ENCODE peak calls at places on chromosomes 6 and 20, in six cellular contexts. P is PC-9; M is naive thymus-derived CD4-positive, alpha-beta T cell; R is CD4-positive, CD25-positive, alpha-beta regulatory T cell; G is fibroblast of lung; Z is CD8-positive, alpha-beta T cell. X is an unnamed sample.

GRCh38 chr20:35556871-35557270 is 15.0 kb downstream of the ERGIC3 start:
- DNase-seq in R (no peak), M (no peak), G (no peak), P (no peak), Z (no peak), X (no peak)

GRCh38 chr6:20569000-20569610 is 34.8 kb downstream of the CDKAL1 start:
- DNase-seq in R (no peak), M (no peak), Z (no peak), G (peak; percentile 70), P (no peak), X (no peak)

GRCh38 chr6:151147118-151147832 is 92.5 kb upstream of the AKAP12 start:
- DNase-seq in Z (no peak), P (no peak), M (no peak), R (no peak), G (no peak), X (no peak)

GRCh38 chr20:63580796-63581461 is 6.9 kb upstream of the HELZ2 start:
- DNase-seq in Z (peak; percentile 63), P (peak; percentile 75), G (peak; percentile 41), R (peak; percentile 76), M (peak; percentile 52), X (no peak)

GRCh38 chr20:44104807-44105517 is 82.0 kb downstream of the JPH2 start:
- DNase-seq in M (no peak), R (no peak), P (peak; percentile 41), G (peak; percentile 83), Z (no peak), X (no peak)

GRCh38 chr6:26394289-26394688 is 7.8 kb upstream of the BTN3A1 start:
- DNase-seq in R (no peak), G (peak; percentile 79), P (peak; percentile 65), Z (no peak), M (no peak), X (no peak)

GRCh38 chr6:53306819-53307347 is 41.9 kb downstream of the ELOVL5 start:
- DNase-seq in M (peak; percentile 33), R (peak; percentile 13), P (no peak), G (peak; percentile 81), Z (no peak), X (no peak)

GRCh38 chr6:113813207-113813606 is 43.9 kb upstream of the MARCKS start:
- DNase-seq in M (no peak), Z (no peak), R (no peak), P (no peak), G (peak; percentile 98), X (no peak)

GRCh38 chr20:24963672-24964517 is 14.8 kb downstream of the CST7 start:
- DNase-seq in Z (no peak), R (no peak), P (no peak), G (no peak), M (no peak), X (no peak)

GRCh38 chr6:74851598-74851997 is 354.3 kb downstream of the COL12A1 start:
- DNase-seq in P (no peak), R (no peak), M (no peak), Z (no peak), G (peak; percentile 14), X (no peak)

GRCh38 chr6:10136636-10137035 is 278.2 kb downstream of the TFAP2A start:
- DNase-seq in R (no peak), G (no peak), M (no peak), P (no peak), Z (no peak), X (no peak)

GRCh38 chr20:62794007-62794724 is 2.1 kb upstream of the MRGBP start:
- DNase-seq in Z (peak; percentile 94), G (peak; percentile 93), P (peak; percentile 97), M (peak; percentile 100), R (peak; percentile 95), X (peak; percentile 97)

GRCh38 chr6:16803294-16804006 is 42.2 kb upstream of the ATXN1 start:
- DNase-seq in P (no peak), R (no peak), G (peak; percentile 93), M (no peak), Z (no peak), X (no peak)

GRCh38 chr6:116443105-116443504 is 18.1 kb upstream of the CALHM6 start:
- DNase-seq in Z (no peak), M (no peak), G (no peak), P (no peak), R (no peak), X (no peak)

GRCh38 chr6:21185849-21186478 is 407.6 kb upstream of the SOX4 start:
- DNase-seq in G (no peak), P (no peak), Z (no peak), R (no peak), M (no peak), X (no peak)

GRCh38 chr6:130603391-130603790 is 223.8 kb upstream of the SMLR1 start:
- DNase-seq in M (no peak), R (no peak), P (no peak), G (no peak), Z (no peak), X (no peak)

GRCh38 chr6:24827162-24827561 is 28.4 kb upstream of the ARMH2 start:
- DNase-seq in M (no peak), P (no peak), Z (no peak), G (no peak), R (no peak), X (no peak)

GRCh38 chr20:44641305-44641704 is 10.2 kb downstream of the ADA start:
- DNase-seq in M (no peak), Z (no peak), G (no peak), P (no peak), R (no peak), X (no peak)

GRCh38 chr6:24394777-24395437 is 7.8 kb upstream of the MRS2 start:
- DNase-seq in M (no peak), P (no peak), G (peak; percentile 85), R (no peak), Z (no peak), X (no peak)

GRCh38 chr6:124722479-124722878 is 239.8 kb upstream of the RNF217 start:
- DNase-seq in R (no peak), P (no peak), Z (no peak), M (no peak), G (no peak), X (no peak)

GRCh38 chr6:41780623-41781301 is at the start of gene PRICKLE4:
- DNase-seq in G (no peak), M (no peak), P (peak; percentile 69), R (no peak), Z (no peak), X (no peak)

GRCh38 chr6:155528982-155529453 is 73.4 kb upstream of the NOX3 start:
- DNase-seq in Z (no peak), P (no peak), R (no peak), G (peak; percentile 91), M (no peak), X (no peak)

GRCh38 chr20:44646641-44647274 is 4.7 kb downstream of the ADA start:
- DNase-seq in R (no peak), P (no peak), Z (no peak), G (peak; percentile 64), M (no peak), X (no peak)

GRCh38 chr6:127832381-127832780 is 68.5 kb downstream of the THEMIS start:
- DNase-seq in R (no peak), Z (no peak), P (no peak), M (no peak), G (no peak), X (no peak)

GRCh38 chr6:29976253-29976587 is 33.9 kb downstream of the HLA-A start:
- DNase-seq in P (no peak), G (no peak), Z (no peak), R (no peak), M (no peak), X (no peak)

GRCh38 chr6:41894366-41895299 is 542 bp downstream of the USP49 start:
- DNase-seq in R (no peak), G (peak; percentile 25), P (peak; percentile 3), Z (no peak), M (peak; percentile 64), X (no peak)

GRCh38 chr6:52990342-52990741 is 4.7 kb downstream of the GSTA4 start:
- DNase-seq in M (peak; percentile 33), G (peak; percentile 56), R (no peak), Z (no peak), P (no peak), X (no peak)

GRCh38 chr6:85436939-85437495 is 12.9 kb upstream of the NT5E start:
- DNase-seq in G (peak; percentile 72), P (no peak), M (no peak), Z (no peak), R (no peak), X (no peak)
- H3K4me3 ChIP-seq in G (no peak overlapping the region), P (no peak overlapping the region), M (no peak overlapping the region), Z (no peak overlapping the region), R (no peak overlapping the region), X (no peak overlapping the region)

DNA sequence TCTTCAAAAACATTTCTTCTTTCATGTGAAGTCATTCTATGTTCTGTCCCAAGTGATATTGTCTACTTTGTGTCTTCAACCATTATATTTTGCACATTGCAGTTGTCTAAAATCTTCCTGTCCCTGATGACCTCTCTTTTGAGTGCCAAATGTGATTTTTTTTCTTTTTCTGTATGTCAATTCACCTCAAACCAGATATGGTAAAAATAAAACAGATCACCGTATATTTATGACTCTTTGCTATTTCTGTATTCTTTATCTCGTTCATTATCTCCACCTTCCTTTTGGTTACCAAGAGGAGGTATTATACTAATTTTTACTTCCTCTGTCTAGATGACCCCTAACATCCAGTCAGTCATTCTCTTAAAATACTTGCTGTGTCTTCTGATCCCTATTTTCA is 165.2 kb downstream of the GRIK2 start:
- DNase-seq in G (no peak), R (no peak), Z (no peak), P (no peak), M (no peak), X (no peak)
- H3K4me1 ChIP-seq in G (no peaks in the 10 kb centered on the region), R (no peaks in the 10 kb centered on the region), Z (no peaks in the 10 kb centered on the region), P (no peaks in the 10 kb centered on the region), M (no peaks in the 10 kb centered on the region), X (no peaks in the 10 kb centered on the region)

GRCh38 chr6:107786709-107787588 is 37.2 kb downstream of the SCML4 start:
- DNase-seq in Z (peak; percentile 36), P (no peak), R (peak; percentile 51), G (no peak), M (no peak), X (no peak)
- H3K4me3 ChIP-seq in Z (peak overlapping the region; percentile 7), P (no peak overlapping the region), R (peak overlapping the region; percentile 64), G (no peak overlapping the region), M (peak overlapping the region; percentile 34), X (no peak overlapping the region)

GRCh38 chr6:35496036-35496850 is 636 bp downstream of the TEAD3 start:
- DNase-seq in Z (no peak), R (no peak), G (peak; percentile 32), M (no peak), P (peak; percentile 59), X (peak; percentile 79)

GRCh38 chr6:35493307-35493983 is 3.4 kb downstream of the TEAD3 start:
- DNase-seq in R (no peak), M (no peak), Z (no peak), P (no peak), G (no peak), X (no peak)

GRCh38 chr6:35492664-35493284 is 4.1 kb downstream of the TEAD3 start:
- DNase-seq in M (no peak), G (no peak), P (no peak), R (no peak), Z (no peak), X (no peak)

GRCh38 chr6:35495258-35496035 is 1.4 kb downstream of the TEAD3 start:
- DNase-seq in R (no peak), G (peak; percentile 52), Z (no peak), M (no peak), P (no peak), X (no peak)

DNA sequence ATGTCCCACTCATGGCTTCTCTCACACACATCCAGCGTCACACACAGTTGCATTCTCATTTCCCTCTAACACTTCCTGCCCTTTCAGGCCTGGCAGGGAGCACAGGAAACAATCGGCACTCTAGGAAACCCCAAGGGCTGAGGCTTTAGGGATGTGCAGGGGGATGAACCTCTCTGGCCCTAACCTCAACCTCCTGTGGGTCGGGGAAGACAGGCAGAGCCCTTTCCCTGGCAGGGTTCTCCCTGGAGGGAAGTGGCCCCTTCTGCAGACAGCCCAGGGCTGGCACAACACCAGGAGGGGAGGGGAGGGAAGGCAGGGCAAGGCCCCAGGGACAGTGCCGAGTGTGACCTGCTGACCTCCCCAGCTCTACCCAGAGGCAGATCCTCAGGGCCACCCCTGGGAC is 2.7 kb downstream of the TEAD3 start:
- DNase-seq in Z (no peak), R (no peak), M (no peak), P (no peak), G (no peak), X (no peak)
- H3K4me1 ChIP-seq in Z (peaks cover 11% of the 10 kb centered on the region), R (peaks cover 17% of the 10 kb centered on the region), M (no peaks in the 10 kb centered on the region), P (peaks cover 47% of the 10 kb centered on the region), G (peaks cover 45% of the 10 kb centered on the region), X (peaks cover 25% of the 10 kb centered on the region)